ENCODE peak calls at places on chromosomes 12 and 14, in nine cellular contexts. Z, X, O, H, V, J, L, T and F are unnamed samples.

GRCh38 chr14:103562135-103562384 is 397 bp downstream of the BAG5 start:
- DNase-seq in T (no peak), Z (peak; percentile 65), X (no peak), H (no peak), J (no peak), L (no peak), V (no peak), O (no peak), F (no peak)

GRCh38 chr12:98714426-98714825 is 69.3 kb downstream of the APAF1 start:
- DNase-seq in Z (no peak), X (no peak), T (no peak), V (no peak), H (no peak), L (no peak), J (no peak), O (no peak), F (no peak)

GRCh38 chr12:15522574-15523187 is 200.4 kb downstream of the PTPRO start:
- DNase-seq in H (no peak), X (peak; percentile 36), J (peak; percentile 21), O (no peak), T (no peak), L (peak; percentile 38), Z (peak; percentile 69), V (peak; percentile 43), F (no peak)

GRCh38 chr12:50059440-50060119 is 2.2 kb downstream of the ASIC1 start:
- DNase-seq in V (no peak), O (peak; percentile 88), X (no peak), J (no peak), H (no peak), Z (no peak), T (no peak), L (no peak), F (no peak)

GRCh38 chr14:87896393-87897380 is 96.3 kb downstream of the GALC start:
- DNase-seq in J (peak; percentile 18), O (peak; percentile 3), H (peak; percentile 41), T (no peak), X (peak; percentile 24), V (peak; percentile 35), L (peak; percentile 41), Z (peak; percentile 81), F (peak; percentile 12)

GRCh38 chr14:73759183-73759713 is 45.1 kb upstream of the PNMA1 start:
- DNase-seq in X (no peak), Z (peak; percentile 15), J (no peak), T (no peak), H (peak; percentile 72), V (peak; percentile 83), O (no peak), L (no peak), F (no peak)

GRCh38 chr12:55188974-55189556 is 31.8 kb upstream of the OR10A7 start:
- DNase-seq in V (peak; percentile 39), L (peak; percentile 72), J (peak; percentile 43), H (peak; percentile 55), Z (peak; percentile 82), X (peak; percentile 69), O (peak; percentile 75), T (peak; percentile 53), F (peak; percentile 81)

GRCh38 chr14:64475585-64476273 is 10.4 kb downstream of the AKAP5 start:
- DNase-seq in L (peak; percentile 44), T (no peak), X (no peak), V (no peak), J (no peak), Z (no peak), O (no peak), H (no peak), F (no peak)

GRCh38 chr12:24728366-24728765 is 220.5 kb downstream of the BCAT1 start:
- DNase-seq in H (no peak), Z (peak; percentile 50), L (peak; percentile 18), X (no peak), T (no peak), O (no peak), V (peak; percentile 30), J (peak; percentile 10), F (peak; percentile 13)

GRCh38 chr12:98592825-98593322 is 612 bp upstream of the SLC25A3 start:
- DNase-seq in H (no peak), X (no peak), V (peak; percentile 46), O (peak; percentile 30), T (no peak), Z (no peak), L (no peak), J (no peak), F (no peak)

DNA sequence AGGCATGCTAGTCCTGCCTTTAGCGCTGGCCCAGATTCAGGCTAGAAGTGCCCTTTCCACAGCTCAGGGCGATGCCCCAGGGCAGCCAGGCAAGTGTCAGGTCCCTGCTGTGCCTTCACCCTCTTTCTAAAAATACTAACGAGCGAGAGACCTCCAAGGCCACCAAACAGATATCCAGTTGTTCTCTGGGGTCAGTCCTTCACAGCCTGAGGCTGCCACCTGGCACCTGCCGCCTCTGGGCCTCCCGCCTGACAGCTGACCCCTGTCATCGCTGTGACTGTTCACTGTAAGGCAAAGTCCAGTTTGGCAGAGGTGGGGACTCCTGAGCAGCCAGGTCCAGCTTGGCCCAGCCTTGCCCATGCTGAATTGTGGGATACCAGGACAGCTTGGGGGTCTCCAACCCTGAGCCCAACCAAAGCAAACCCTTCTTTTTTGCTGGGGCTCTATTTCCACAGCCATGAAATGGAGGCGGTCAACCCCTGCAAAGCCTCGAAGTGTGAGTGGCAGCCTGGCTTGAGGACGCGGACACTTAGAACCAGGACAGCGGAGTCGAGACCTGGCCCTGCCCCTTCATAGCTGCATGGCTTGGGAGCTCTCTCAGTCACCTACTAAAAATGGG is 79.9 kb downstream of the NINJ2 start:
- DNase-seq in Z (no peak), V (no peak), O (no peak), T (no peak), X (no peak), J (no peak), H (no peak), L (peak; percentile 84), F (no peak)
- TF ChIP-seq REST in Z (no peak), V (no peak), O (no peak), T (no peak), X (no peak), J (no peak), H (no peak), L (no peak), F (no peak)

GRCh38 chr12:52716061-52716460 is 12.7 kb upstream of the KRT77 start:
- DNase-seq in L (no peak), O (no peak), X (no peak), J (no peak), H (no peak), V (no peak), Z (no peak), T (no peak), F (no peak)

GRCh38 chr12:52714887-52715281 is 11.6 kb upstream of the KRT77 start:
- DNase-seq in H (no peak), T (no peak), Z (no peak), X (no peak), J (no peak), O (no peak), L (no peak), V (no peak), F (no peak)

GRCh38 chr12:52710744-52711143 is 7.4 kb upstream of the KRT77 start:
- DNase-seq in H (no peak), O (no peak), J (no peak), T (no peak), X (no peak), V (no peak), Z (no peak), L (no peak), F (no peak)

GRCh38 chr12:52715416-52715815 is 12.1 kb upstream of the KRT77 start:
- DNase-seq in H (peak; percentile 32), V (peak; percentile 30), O (no peak), T (no peak), L (peak; percentile 31), J (peak; percentile 23), Z (peak; percentile 72), X (peak; percentile 16), F (no peak)

DNA sequence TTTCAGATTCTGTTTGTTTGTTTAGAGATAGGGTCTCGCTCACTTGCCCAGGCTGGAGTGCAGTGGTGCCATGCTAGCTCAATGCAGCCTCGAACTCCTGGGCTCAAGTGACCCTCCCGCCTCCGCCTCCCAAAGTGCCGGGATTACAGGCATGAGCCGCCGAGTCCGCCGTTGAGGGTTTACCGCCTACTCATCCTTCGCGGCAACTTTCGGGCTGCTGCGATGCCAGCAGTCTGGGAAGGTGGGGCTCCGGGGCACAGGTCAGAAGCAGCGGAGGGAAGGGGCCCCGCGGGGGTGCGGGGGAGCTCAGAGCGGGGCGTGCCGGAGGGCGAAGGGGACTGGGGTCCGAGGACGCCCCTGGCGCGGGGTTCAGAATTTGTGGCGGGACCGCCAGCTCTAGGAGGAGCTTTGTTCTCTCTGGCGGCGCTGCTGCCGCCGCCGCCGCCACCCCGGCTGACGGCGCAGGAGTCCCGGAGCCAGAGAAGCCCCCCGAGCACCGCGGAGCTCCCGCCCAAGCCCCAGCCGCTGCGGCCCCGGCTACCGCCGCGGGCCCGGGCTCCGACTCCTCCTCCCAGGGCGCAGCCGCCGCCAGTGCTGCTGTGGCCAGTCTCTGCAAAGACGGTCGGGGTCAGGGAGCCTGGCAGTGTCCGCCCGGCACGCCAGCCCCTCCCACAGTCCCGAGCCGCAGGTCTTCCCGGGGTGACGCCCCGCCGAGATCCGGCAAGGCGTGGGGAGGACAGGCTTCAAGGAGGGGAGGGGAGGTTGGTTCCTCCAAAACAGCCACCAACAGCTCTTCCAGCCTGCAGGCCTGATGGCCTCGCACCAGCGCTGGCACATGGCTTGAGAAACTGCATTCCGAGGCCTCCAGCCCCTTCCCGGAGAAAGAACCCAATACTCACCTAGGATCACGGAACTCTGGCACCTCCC is 10.9 kb upstream of the KRT77 start:
- DNase-seq in L (no peak), H (peak; percentile 38), V (peak; percentile 67), O (no peak), T (no peak), X (no peak), J (peak; percentile 54), Z (peak; percentile 69), F (no peak)
- TF ChIP-seq REST in L (no peak), H (no peak), V (no peak), O (no peak), T (no peak), X (no peak), J (no peak), Z (no peak), F (no peak)

DNA sequence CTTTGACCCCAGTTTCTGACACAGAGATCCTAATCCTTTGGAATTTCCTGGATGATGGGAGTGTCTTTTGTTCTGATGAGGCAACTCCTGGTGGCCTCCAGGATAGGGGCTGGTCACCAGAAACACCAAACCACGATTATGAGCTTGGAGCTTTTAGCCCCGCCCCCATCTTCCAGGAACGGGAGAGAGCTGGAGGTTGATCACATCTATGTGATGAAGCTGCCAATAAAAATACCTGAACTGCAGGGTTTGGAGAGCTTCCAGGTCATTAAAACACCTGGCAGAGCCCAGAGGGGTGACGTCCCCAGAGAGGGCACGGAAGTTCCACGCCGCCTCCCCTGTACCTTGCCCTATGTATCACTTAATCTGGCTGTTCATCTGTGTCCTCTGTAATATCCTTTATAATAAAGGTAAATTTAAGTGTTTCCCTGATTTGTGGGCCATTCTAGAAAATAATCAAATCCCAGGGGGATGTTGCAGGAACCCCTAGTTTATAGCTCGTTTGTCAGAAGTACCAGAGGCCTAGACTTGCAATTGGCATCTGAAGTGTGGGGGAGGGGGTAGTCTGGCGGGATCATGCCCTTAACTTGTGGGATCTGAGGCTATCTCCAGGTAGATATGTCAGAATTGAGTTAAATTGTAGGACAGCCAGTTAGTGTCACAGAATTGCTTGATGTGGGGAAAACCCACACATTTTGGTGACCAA is 21.2 kb downstream of the APPL2 start:
- DNase-seq in J (no peak), V (no peak), T (no peak), L (peak; percentile 59), H (no peak), O (no peak), Z (no peak), X (no peak), F (no peak)
- TF ChIP-seq REST in J (no peak), V (no peak), T (no peak), L (no peak), H (no peak), O (no peak), Z (no peak), X (no peak), F (no peak)

GRCh38 chr14:31613188-31613587 is 52.0 kb downstream of the NUBPL start:
- DNase-seq in O (no peak), T (no peak), L (no peak), H (no peak), Z (no peak), J (no peak), X (no peak), V (no peak), F (no peak)
- TF ChIP-seq REST in O (no peak), T (no peak), L (no peak), H (no peak), Z (no peak), J (no peak), X (no peak), V (no peak), F (no peak)